ENCODE peak calls at places on chromosomes 1 and 21, in ten cellular contexts. One of them, this sample, is unnamed.

GRCh38 chr1:180131510-180131909 is 23.2 kb upstream of the QSOX1 start:
- DNase-seq in endothelial cell: no peak
- DNase-seq in cardiac fibroblast: peak; percentile 96
- DNase-seq in adrenal gland: peak; percentile 44
- DNase-seq in heart left ventricle: no peak
- DNase-seq in SK-N-SH: no peak
- DNase-seq in GM13976: no peak
- DNase-seq in fibroblast of lung: peak; percentile 86
- DNase-seq in IMR-90: peak; percentile 98
- DNase-seq in PC-3: no peak
- DNase-seq in this sample: peak; percentile 75

GRCh38 chr1:55870076-55870475 is 654.9 kb upstream of the USP24 start:
- DNase-seq in endothelial cell: no peak
- DNase-seq in cardiac fibroblast: peak; percentile 43
- DNase-seq in adrenal gland: no peak
- DNase-seq in heart left ventricle: no peak
- DNase-seq in SK-N-SH: no peak
- DNase-seq in GM13976: no peak
- DNase-seq in fibroblast of lung: peak; percentile 26
- DNase-seq in IMR-90: no peak
- DNase-seq in PC-3: no peak
- DNase-seq in this sample: no peak

GRCh38 chr1:36664564-36665287 is 182.0 kb upstream of the CSF3R start:
- DNase-seq in endothelial cell: no peak
- DNase-seq in cardiac fibroblast: no peak
- DNase-seq in adrenal gland: no peak
- DNase-seq in heart left ventricle: no peak
- DNase-seq in SK-N-SH: no peak
- DNase-seq in GM13976: no peak
- DNase-seq in fibroblast of lung: no peak
- DNase-seq in IMR-90: no peak
- DNase-seq in PC-3: no peak
- DNase-seq in this sample: no peak

GRCh38 chr1:232248276-232248803 is 381.6 kb downstream of the SIPA1L2 start:
- DNase-seq in endothelial cell: no peak
- DNase-seq in cardiac fibroblast: no peak
- DNase-seq in adrenal gland: no peak
- DNase-seq in heart left ventricle: no peak
- DNase-seq in SK-N-SH: peak; percentile 46
- DNase-seq in GM13976: no peak
- DNase-seq in fibroblast of lung: no peak
- DNase-seq in IMR-90: no peak
- DNase-seq in PC-3: no peak
- DNase-seq in this sample: no peak

GRCh38 chr1:8078176-8078671 is 52.1 kb upstream of the ERRFI1 start:
- DNase-seq in endothelial cell: no peak
- DNase-seq in cardiac fibroblast: peak; percentile 90
- DNase-seq in adrenal gland: no peak
- DNase-seq in heart left ventricle: no peak
- DNase-seq in SK-N-SH: no peak
- DNase-seq in GM13976: no peak
- DNase-seq in fibroblast of lung: peak; percentile 94
- DNase-seq in IMR-90: peak; percentile 77
- DNase-seq in PC-3: peak; percentile 86
- DNase-seq in this sample: no peak

GRCh38 chr1:22169816-22170215 is 26.9 kb upstream of the WNT4 start:
- DNase-seq in endothelial cell: no peak
- DNase-seq in cardiac fibroblast: no peak
- DNase-seq in adrenal gland: no peak
- DNase-seq in heart left ventricle: no peak
- DNase-seq in SK-N-SH: no peak
- DNase-seq in GM13976: no peak
- DNase-seq in fibroblast of lung: no peak
- DNase-seq in IMR-90: no peak
- DNase-seq in PC-3: no peak
- DNase-seq in this sample: no peak

GRCh38 chr21:28971171-28971570 is 21.5 kb downstream of the LTN1 start:
- DNase-seq in endothelial cell: no peak
- DNase-seq in cardiac fibroblast: peak; percentile 9
- DNase-seq in adrenal gland: no peak
- DNase-seq in heart left ventricle: no peak
- DNase-seq in SK-N-SH: no peak
- DNase-seq in GM13976: no peak
- DNase-seq in fibroblast of lung: peak; percentile 34
- DNase-seq in IMR-90: peak; percentile 19
- DNase-seq in PC-3: no peak
- DNase-seq in this sample: no peak

GRCh38 chr1:17494114-17494729 is 45.3 kb upstream of the ARHGEF10L start:
- DNase-seq in endothelial cell: peak; percentile 77
- DNase-seq in cardiac fibroblast: peak; percentile 76
- DNase-seq in adrenal gland: peak; percentile 56
- DNase-seq in heart left ventricle: peak; percentile 61
- DNase-seq in SK-N-SH: peak; percentile 78
- DNase-seq in GM13976: peak; percentile 82
- DNase-seq in fibroblast of lung: peak; percentile 60
- DNase-seq in IMR-90: peak; percentile 69
- DNase-seq in PC-3: peak; percentile 85
- DNase-seq in this sample: peak; percentile 83

GRCh38 chr1:37040773-37041172 is 6.5 kb upstream of the GRIK3 start:
- DNase-seq in endothelial cell: no peak
- DNase-seq in cardiac fibroblast: no peak
- DNase-seq in adrenal gland: no peak
- DNase-seq in heart left ventricle: no peak
- DNase-seq in SK-N-SH: no peak
- DNase-seq in GM13976: no peak
- DNase-seq in fibroblast of lung: no peak
- DNase-seq in IMR-90: no peak
- DNase-seq in PC-3: no peak
- DNase-seq in this sample: no peak

GRCh38 chr1:212368073-212368484 is 46.6 kb downstream of the PACC1 start:
- DNase-seq in endothelial cell: peak; percentile 56
- DNase-seq in cardiac fibroblast: peak; percentile 88
- DNase-seq in adrenal gland: peak; percentile 47
- DNase-seq in heart left ventricle: peak; percentile 33
- DNase-seq in SK-N-SH: peak; percentile 60
- DNase-seq in GM13976: peak; percentile 71
- DNase-seq in fibroblast of lung: peak; percentile 59
- DNase-seq in IMR-90: peak; percentile 81
- DNase-seq in PC-3: peak; percentile 94
- DNase-seq in this sample: peak; percentile 73

GRCh38 chr21:41167348-41168342 is at the start of gene BACE2:
- DNase-seq in endothelial cell: peak; percentile 79
- DNase-seq in cardiac fibroblast: peak; percentile 72
- DNase-seq in adrenal gland: peak; percentile 76
- DNase-seq in heart left ventricle: peak; percentile 88
- DNase-seq in SK-N-SH: peak; percentile 70
- DNase-seq in GM13976: peak; percentile 79
- DNase-seq in fibroblast of lung: peak; percentile 79
- DNase-seq in IMR-90: peak; percentile 68
- DNase-seq in PC-3: peak; percentile 74
- DNase-seq in this sample: peak; percentile 52
- TF ChIP-seq CTCF in endothelial cell: peak; percentile 55
- TF ChIP-seq CTCF in cardiac fibroblast: peak; percentile 32
- TF ChIP-seq CTCF in adrenal gland: peak; percentile 14
- TF ChIP-seq CTCF in heart left ventricle: peak; percentile 65
- TF ChIP-seq CTCF in SK-N-SH: peak; percentile 60
- TF ChIP-seq CTCF in GM13976: peak; percentile 53
- TF ChIP-seq CTCF in fibroblast of lung: peak; percentile 16
- TF ChIP-seq CTCF in IMR-90: peak; percentile 48
- TF ChIP-seq CTCF in PC-3: peak; percentile 64
- TF ChIP-seq CTCF in this sample: peak; percentile 52

DNA sequence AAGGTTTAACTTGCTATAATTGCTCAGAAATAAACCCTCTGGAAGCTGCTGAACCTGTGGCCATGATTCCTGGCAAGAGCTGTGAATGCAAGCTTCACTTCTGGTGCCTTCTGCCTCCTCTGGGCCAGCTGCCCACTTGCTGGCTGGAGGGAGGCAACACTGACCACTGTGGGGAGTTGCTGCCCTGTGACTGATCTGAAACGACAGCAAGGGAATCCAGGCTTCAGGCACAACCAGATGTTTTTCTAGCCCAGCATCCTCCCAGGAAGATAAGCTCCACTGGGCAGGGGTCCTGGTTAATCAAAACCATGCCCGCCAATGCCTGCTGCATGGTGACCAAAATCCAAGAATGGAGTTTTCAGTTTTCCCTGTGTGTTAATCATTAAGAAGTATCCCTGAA is 180.0 kb upstream of the HMGB4 start:
- DNase-seq in endothelial cell: no peak
- DNase-seq in cardiac fibroblast: no peak
- DNase-seq in adrenal gland: no peak
- DNase-seq in heart left ventricle: no peak
- DNase-seq in SK-N-SH: peak; percentile 87
- DNase-seq in GM13976: no peak
- DNase-seq in fibroblast of lung: peak; percentile 66
- DNase-seq in IMR-90: no peak
- DNase-seq in PC-3: no peak
- DNase-seq in this sample: no peak
- TF ChIP-seq CTCF in endothelial cell: no peak
- TF ChIP-seq CTCF in cardiac fibroblast: no peak
- TF ChIP-seq CTCF in adrenal gland: no peak
- TF ChIP-seq CTCF in heart left ventricle: no peak
- TF ChIP-seq CTCF in SK-N-SH: no peak
- TF ChIP-seq CTCF in GM13976: no peak
- TF ChIP-seq CTCF in fibroblast of lung: no peak
- TF ChIP-seq CTCF in IMR-90: no peak
- TF ChIP-seq CTCF in PC-3: no peak
- TF ChIP-seq CTCF in this sample: no peak

DNA sequence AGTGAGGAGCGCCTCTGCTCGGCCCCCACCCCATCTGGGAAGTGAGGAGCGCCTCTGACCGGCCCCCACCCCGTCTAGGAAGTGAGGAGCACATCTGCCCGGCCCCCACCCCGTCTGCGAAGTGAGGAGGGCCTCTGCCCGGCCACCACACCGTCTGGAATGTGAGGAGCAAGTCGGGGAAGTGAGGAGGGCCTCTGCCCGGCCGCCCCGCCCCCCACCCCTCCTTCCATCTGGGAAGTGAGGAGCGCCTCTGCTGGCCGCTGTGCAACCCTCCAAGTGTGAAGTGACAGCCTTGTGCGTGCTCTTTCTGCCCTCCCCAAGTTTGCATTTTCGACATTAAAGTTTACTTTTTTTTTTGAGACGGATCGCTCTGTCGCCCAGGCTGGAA is 5.1 kb upstream of the ZZZ3 start:
- DNase-seq in endothelial cell: peak; percentile 69
- DNase-seq in cardiac fibroblast: peak; percentile 28
- DNase-seq in adrenal gland: no peak
- DNase-seq in heart left ventricle: no peak
- DNase-seq in SK-N-SH: no peak
- DNase-seq in GM13976: no peak
- DNase-seq in fibroblast of lung: peak; percentile 14
- DNase-seq in IMR-90: no peak
- DNase-seq in PC-3: no peak
- DNase-seq in this sample: no peak
- TF ChIP-seq CTCF in endothelial cell: no peak
- TF ChIP-seq CTCF in cardiac fibroblast: peak; percentile 30
- TF ChIP-seq CTCF in adrenal gland: peak; percentile 31
- TF ChIP-seq CTCF in heart left ventricle: no peak
- TF ChIP-seq CTCF in SK-N-SH: no peak
- TF ChIP-seq CTCF in GM13976: peak; percentile 43
- TF ChIP-seq CTCF in fibroblast of lung: peak; percentile 32
- TF ChIP-seq CTCF in IMR-90: no peak
- TF ChIP-seq CTCF in PC-3: no peak
- TF ChIP-seq CTCF in this sample: no peak

GRCh38 chr21:41289431-41289830 is 27.2 kb upstream of the FAM3B start:
- DNase-seq in endothelial cell: no peak
- DNase-seq in cardiac fibroblast: no peak
- DNase-seq in adrenal gland: no peak
- DNase-seq in heart left ventricle: no peak
- DNase-seq in SK-N-SH: no peak
- DNase-seq in GM13976: no peak
- DNase-seq in fibroblast of lung: peak; percentile 23
- DNase-seq in IMR-90: peak; percentile 4
- DNase-seq in PC-3: no peak
- DNase-seq in this sample: no peak
- TF ChIP-seq CTCF in endothelial cell: no peak
- TF ChIP-seq CTCF in cardiac fibroblast: no peak
- TF ChIP-seq CTCF in adrenal gland: no peak
- TF ChIP-seq CTCF in heart left ventricle: no peak
- TF ChIP-seq CTCF in SK-N-SH: no peak
- TF ChIP-seq CTCF in GM13976: no peak
- TF ChIP-seq CTCF in fibroblast of lung: no peak
- TF ChIP-seq CTCF in IMR-90: no peak
- TF ChIP-seq CTCF in PC-3: no peak
- TF ChIP-seq CTCF in this sample: no peak

GRCh38 chr1:147892216-147892615 is 10.4 kb upstream of the GJA8 start:
- DNase-seq in endothelial cell: no peak
- DNase-seq in cardiac fibroblast: peak; percentile 9
- DNase-seq in adrenal gland: no peak
- DNase-seq in heart left ventricle: no peak
- DNase-seq in SK-N-SH: no peak
- DNase-seq in GM13976: no peak
- DNase-seq in fibroblast of lung: no peak
- DNase-seq in IMR-90: no peak
- DNase-seq in PC-3: peak; percentile 51
- DNase-seq in this sample: peak; percentile 15
- TF ChIP-seq CTCF in endothelial cell: no peak
- TF ChIP-seq CTCF in cardiac fibroblast: peak; percentile 11
- TF ChIP-seq CTCF in adrenal gland: no peak
- TF ChIP-seq CTCF in heart left ventricle: no peak
- TF ChIP-seq CTCF in SK-N-SH: no peak
- TF ChIP-seq CTCF in GM13976: no peak
- TF ChIP-seq CTCF in fibroblast of lung: no peak
- TF ChIP-seq CTCF in IMR-90: no peak
- TF ChIP-seq CTCF in PC-3: no peak
- TF ChIP-seq CTCF in this sample: no peak

GRCh38 chr1:45065083-45065482 is 53.0 kb downstream of the UROD start:
- DNase-seq in endothelial cell: no peak
- DNase-seq in cardiac fibroblast: peak; percentile 4
- DNase-seq in adrenal gland: no peak
- DNase-seq in heart left ventricle: no peak
- DNase-seq in SK-N-SH: no peak
- DNase-seq in GM13976: no peak
- DNase-seq in fibroblast of lung: no peak
- DNase-seq in IMR-90: no peak
- DNase-seq in PC-3: no peak
- DNase-seq in this sample: no peak
- TF ChIP-seq CTCF in endothelial cell: no peak
- TF ChIP-seq CTCF in cardiac fibroblast: no peak
- TF ChIP-seq CTCF in adrenal gland: no peak
- TF ChIP-seq CTCF in heart left ventricle: no peak
- TF ChIP-seq CTCF in SK-N-SH: no peak
- TF ChIP-seq CTCF in GM13976: no peak
- TF ChIP-seq CTCF in fibroblast of lung: no peak
- TF ChIP-seq CTCF in IMR-90: no peak
- TF ChIP-seq CTCF in PC-3: no peak
- TF ChIP-seq CTCF in this sample: no peak

This sample was measured in activated CD8-positive, alpha-beta T cell treated with anti-CD3 and anti-CD28 coated beads for 36 hours.